ENCODE peak calls at places on chromosomes 5 and 9, in ten cellular contexts. X is fibroblast of lung, S is K562, Y is tibial nerve, U is cardiac muscle cell, O is PC-3, Q is suprapubic skin, H is NB4, M is RWPE1, T is heart right ventricle. P is an unnamed sample.

GRCh38 chr5:135342227-135342859 is 56.7 kb downstream of the MACROH2A1 start:
- DNase-seq in T (no peak), U (no peak), M (no peak), Y (no peak), S (no peak), O (no peak), H (no peak), Q (peak; percentile 40), X (no peak), P (no peak)

GRCh38 chr5:170747357-170747756 is 36.2 kb upstream of the GABRP start:
- DNase-seq in U (peak; percentile 50), H (no peak), X (no peak), M (no peak), S (no peak), Q (no peak), T (peak; percentile 73), O (no peak), Y (no peak), P (no peak)

GRCh38 chr9:37027582-37028424 is 6.3 kb downstream of the PAX5 start:
- DNase-seq in X (peak; percentile 76), Y (peak; percentile 47), T (peak; percentile 85), H (peak; percentile 94), U (peak; percentile 98), S (peak; percentile 95), Q (no peak), M (peak; percentile 100), O (peak; percentile 91), P (peak; percentile 97)

GRCh38 chr5:133742370-133743036 is 130.2 kb upstream of the FSTL4 start:
- DNase-seq in T (no peak), U (no peak), Q (no peak), H (no peak), O (no peak), X (no peak), M (no peak), Y (no peak), S (no peak), P (no peak)

GRCh38 chr9:101628173-101628572 is 33.4 kb upstream of the PPP3R2 start:
- DNase-seq in Q (no peak), M (peak; percentile 27), H (no peak), T (no peak), Y (no peak), O (peak; percentile 9), U (peak; percentile 53), S (no peak), X (peak; percentile 8), P (no peak)

GRCh38 chr5:81782811-81783210 is 31.9 kb upstream of the SSBP2 start:
- DNase-seq in H (peak; percentile 43), S (peak; percentile 18), O (no peak), Y (no peak), T (no peak), X (peak; percentile 52), U (no peak), M (no peak), Q (no peak), P (no peak)

GRCh38 chr5:132103380-132103951 is 29.9 kb downstream of the CSF2 start:
- DNase-seq in O (peak; percentile 94), H (peak; percentile 72), U (peak; percentile 38), Q (no peak), T (peak; percentile 76), M (peak; percentile 88), X (peak; percentile 93), Y (peak; percentile 49), S (peak; percentile 89), P (no peak)

GRCh38 chr5:154078305-154078704 is 39.5 kb downstream of the MFAP3 start:
- DNase-seq in Y (no peak), M (no peak), U (no peak), X (no peak), S (no peak), H (no peak), T (no peak), Q (no peak), O (peak; percentile 59), P (no peak)

GRCh38 chr9:134720136-134720753 is 78.6 kb downstream of the COL5A1 start:
- DNase-seq in T (no peak), S (no peak), H (no peak), Y (no peak), M (no peak), O (no peak), X (no peak), Q (no peak), U (no peak), P (no peak)

GRCh38 chr5:16480821-16481538 is 15.4 kb upstream of the ZNF622 start:
- DNase-seq in M (peak; percentile 52), Q (no peak), X (no peak), H (no peak), T (no peak), S (no peak), O (peak; percentile 96), U (no peak), Y (no peak), P (no peak)

GRCh38 chr5:100634937-100635336 is 99.8 kb downstream of the FAM174A start:
- DNase-seq in O (peak; percentile 85), X (peak; percentile 41), T (no peak), Y (no peak), S (no peak), H (no peak), U (no peak), Q (no peak), M (no peak), P (no peak)

GRCh38 chr9:107293555-107294085 is 10.5 kb downstream of the RAD23B start:
- DNase-seq in X (no peak), M (no peak), Q (no peak), S (no peak), T (no peak), Y (no peak), H (no peak), U (no peak), O (no peak), P (no peak)

GRCh38 chr9:107295995-107296394 is 12.9 kb downstream of the RAD23B start:
- DNase-seq in T (no peak), M (no peak), O (no peak), H (no peak), U (no peak), S (no peak), Q (no peak), X (no peak), Y (no peak), P (no peak)

GRCh38 chr9:107294756-107295155 is 11.7 kb downstream of the RAD23B start:
- DNase-seq in Q (no peak), S (no peak), O (no peak), Y (no peak), H (no peak), M (no peak), T (no peak), X (no peak), U (no peak), P (no peak)

GRCh38 chr9:107299437-107299836 is 16.4 kb downstream of the RAD23B start:
- DNase-seq in H (no peak), M (peak; percentile 51), O (peak; percentile 7), S (no peak), U (no peak), T (no peak), X (no peak), Q (no peak), Y (no peak), P (no peak)
- TF ChIP-seq CTCF in H (no peak), M (peak; percentile 25), O (peak; percentile 44), S (no peak), U (peak; percentile 17), T (no peak), X (no peak), Q (no peak), Y (no peak), P (no peak)

GRCh38 chr9:20117482-20117881 is 328.6 kb upstream of the SLC24A2 start:
- DNase-seq in O (no peak), M (no peak), S (no peak), H (no peak), U (no peak), Q (no peak), Y (no peak), T (no peak), X (no peak), P (no peak)
- TF ChIP-seq CTCF in O (no peak), M (no peak), S (no peak), H (no peak), U (no peak), Q (no peak), Y (no peak), T (no peak), X (no peak), P (no peak)

GRCh38 chr5:141638771-141639170 is 2.0 kb downstream of the RELL2 start:
- DNase-seq in O (peak; percentile 31), U (no peak), S (no peak), Y (no peak), X (no peak), M (no peak), T (no peak), H (no peak), Q (no peak), P (no peak)

GRCh38 chr5:141639357-141640050 is 2.7 kb downstream of the RELL2 start:
- DNase-seq in Q (no peak), O (no peak), T (no peak), Y (no peak), H (no peak), S (no peak), U (no peak), X (no peak), M (no peak), P (no peak)

GRCh38 chr5:141640698-141641097 is 3.9 kb downstream of the RELL2 start:
- DNase-seq in M (no peak), H (no peak), T (no peak), O (no peak), Q (no peak), Y (no peak), X (no peak), U (no peak), S (no peak), P (no peak)

GRCh38 chr5:141640051-141640415 is 3.2 kb downstream of the RELL2 start:
- DNase-seq in Y (no peak), O (no peak), U (no peak), X (no peak), T (no peak), S (no peak), Q (no peak), H (no peak), M (no peak), P (no peak)

DNA sequence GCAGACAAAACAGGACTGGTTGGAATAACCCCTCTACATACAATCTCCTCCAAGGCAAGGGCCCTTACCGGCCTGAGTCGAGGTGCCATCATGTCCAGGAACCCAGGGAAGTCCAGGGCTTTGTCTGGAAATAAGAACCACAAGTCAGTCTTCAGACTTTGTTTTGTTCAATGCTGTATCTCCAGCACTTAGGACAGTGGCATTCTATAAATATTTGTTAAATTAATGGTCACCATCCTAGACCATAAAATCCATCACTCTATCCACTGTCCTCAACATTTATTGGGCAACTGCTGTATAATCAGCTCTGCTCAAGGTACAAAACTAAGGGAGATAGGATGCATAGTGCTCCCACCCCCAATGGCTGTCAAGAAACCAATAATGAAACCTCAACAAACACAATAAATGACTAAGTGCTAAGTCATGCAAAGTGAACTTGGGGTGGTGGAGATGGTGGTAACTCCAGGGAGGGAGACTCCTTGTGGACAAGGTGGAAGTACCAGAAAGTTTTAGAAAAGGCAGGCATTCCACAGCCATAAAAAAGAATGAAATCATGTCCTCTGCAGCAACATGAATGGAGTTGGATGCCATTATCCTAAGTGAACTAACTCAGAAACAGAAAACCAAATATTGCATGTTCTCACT is 5.0 kb downstream of the RELL2 start:
- DNase-seq in M (peak; percentile 93), X (peak; percentile 38), O (peak; percentile 93), Q (no peak), T (no peak), S (peak; percentile 73), Y (no peak), U (no peak), H (peak; percentile 68), P (no peak)
- TF ChIP-seq CTCF in M (no peak), X (peak; percentile 27), O (peak; percentile 62), Q (no peak), T (no peak), S (peak; percentile 48), Y (no peak), U (peak; percentile 35), H (peak; percentile 30), P (no peak)

GRCh38 chr5:142972064-142972463 is 201.9 kb downstream of the ARHGAP26 start:
- DNase-seq in U (no peak), O (no peak), T (no peak), H (peak; percentile 36), Y (no peak), X (no peak), M (no peak), Q (no peak), S (no peak), P (no peak)
- TF ChIP-seq CTCF in U (no peak), O (no peak), T (no peak), H (no peak), Y (no peak), X (no peak), M (no peak), Q (no peak), S (no peak), P (no peak)